ENCODE peak calls at places on chromosomes 3 and 15, in eight cellular contexts. A is HepG2, K is GM20000, U is AG09309, O is heart right ventricle, J is MCF 10A, X is A549, G is Calu3. R is an unnamed sample.
A peak's percentile ranks its signal among the peaks of the same experiment; 100 is the strongest.

GRCh38 chr3:173284301-173284700 is 113.2 kb upstream of the NLGN1 start:
- DNase-seq in A (no peak), K (no peak), U (no peak), O (no peak), J (no peak), X (no peak), G (no peak), R (no peak)

GRCh38 chr3:59432676-59433075 is 382.9 kb upstream of the CFAP20DC start:
- DNase-seq in A (no peak), K (no peak), U (peak; percentile 13), O (no peak), J (no peak), X (no peak), G (no peak), R (no peak)

GRCh38 chr3:175704366-175705041 is 845.4 kb downstream of the NAALADL2 start:
- DNase-seq in A (no peak), K (no peak), U (no peak), O (no peak), J (no peak), X (no peak), G (no peak), R (no peak)

GRCh38 chr15:85702321-85703230 is 92.1 kb downstream of the KLHL25 start:
- DNase-seq in A (no peak), K (peak; percentile 24), U (no peak), O (no peak), J (no peak), X (no peak), G (no peak), R (no peak)

GRCh38 chr3:149233323-149233722 is 11.7 kb upstream of the CP start:
- DNase-seq in A (no peak), K (no peak), U (no peak), O (no peak), J (no peak), X (no peak), G (no peak), R (no peak)

GRCh38 chr3:170815340-170815739 is 54.7 kb downstream of the RPL22L1 start:
- DNase-seq in A (peak; percentile 7), K (no peak), U (no peak), O (no peak), J (peak; percentile 66), X (no peak), G (peak; percentile 67), R (no peak)

GRCh38 chr15:90597477-90598052 is 67.8 kb downstream of the CRTC3 start:
- DNase-seq in A (no peak), K (peak; percentile 39), U (no peak), O (no peak), J (no peak), X (no peak), G (no peak), R (no peak)

GRCh38 chr3:129625071-129625874 is 18.8 kb upstream of the PLXND1 start:
- DNase-seq in A (no peak), K (peak; percentile 20), U (no peak), O (peak; percentile 32), J (peak; percentile 12), X (no peak), G (no peak), R (no peak)

GRCh38 chr3:71416868-71417267 is 166.7 kb downstream of the FOXP1 start:
- DNase-seq in A (peak; percentile 34), K (no peak), U (no peak), O (no peak), J (peak; percentile 30), X (peak; percentile 42), G (no peak), R (peak; percentile 12)

DNA sequence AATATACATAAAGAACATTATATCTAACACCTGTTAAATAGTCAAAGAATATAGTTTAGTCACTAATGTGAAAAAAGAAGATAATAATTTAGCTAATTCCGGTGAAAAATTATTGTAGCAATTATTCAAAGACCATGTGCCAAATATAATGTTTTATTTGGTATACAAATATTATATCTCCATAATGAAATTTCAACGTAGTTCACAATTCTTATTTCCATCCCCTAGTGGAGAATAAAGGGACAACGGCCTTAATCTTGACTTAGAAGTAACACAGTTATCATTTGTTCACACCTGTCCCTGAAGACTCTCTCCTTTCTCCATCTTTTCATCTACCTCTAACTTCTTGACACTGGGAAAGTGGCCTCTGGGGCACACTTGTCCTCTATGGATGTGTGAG is 213.4 kb downstream of the ERC2 start:
- DNase-seq in A (no peak), K (no peak), U (no peak), O (no peak), J (peak; percentile 21), X (no peak), G (no peak), R (no peak)
- TF ChIP-seq CTCF in A (no peak), K (peak; percentile 5), U (peak; percentile 33), O (no peak), J (peak; percentile 36), X (no peak), G (no peak), R (peak; percentile 16)

GRCh38 chr3:187986514-187986934 is 167.4 kb upstream of the LPP start:
- DNase-seq in A (no peak), K (no peak), U (peak; percentile 59), O (no peak), J (peak; percentile 86), X (peak; percentile 70), G (peak; percentile 47), R (no peak)
- TF ChIP-seq CTCF in A (no peak), K (no peak), U (no peak), O (no peak), J (no peak), X (no peak), G (no peak), R (no peak)

GRCh38 chr3:42544492-42545283 is 37.1 kb downstream of the SEC22C start:
- DNase-seq in A (peak; percentile 72), K (no peak), U (no peak), O (peak; percentile 36), J (peak; percentile 7), X (no peak), G (peak; percentile 9), R (no peak)
- TF ChIP-seq CTCF in A (peak; percentile 21), K (no peak), U (peak; percentile 6), O (peak; percentile 27), J (no peak), X (no peak), G (no peak), R (no peak)

GRCh38 chr3:184284696-184285095 is 8.9 kb downstream of the ECE2 start:
- DNase-seq in A (peak; percentile 58), K (peak; percentile 48), U (peak; percentile 34), O (no peak), J (peak; percentile 72), X (peak; percentile 71), G (peak; percentile 76), R (no peak)
- TF ChIP-seq CTCF in A (peak; percentile 66), K (no peak), U (peak; percentile 58), O (peak; percentile 52), J (peak; percentile 42), X (peak; percentile 26), G (peak; percentile 36), R (no peak)

GRCh38 chr15:79315623-79316328 is 4.9 kb downstream of the TMED3 start:
- DNase-seq in A (no peak), K (no peak), U (no peak), O (peak; percentile 54), J (no peak), X (no peak), G (no peak), R (no peak)

GRCh38 chr15:79314186-79314585 is 3.3 kb downstream of the TMED3 start:
- DNase-seq in A (no peak), K (no peak), U (no peak), O (no peak), J (no peak), X (no peak), G (no peak), R (no peak)

GRCh38 chr15:79311901-79312553 is 1.1 kb downstream of the TMED3 start:
- DNase-seq in A (no peak), K (peak; percentile 41), U (no peak), O (no peak), J (no peak), X (no peak), G (peak; percentile 30), R (no peak)

GRCh38 chr15:79314811-79315210 is 3.9 kb downstream of the TMED3 start:
- DNase-seq in A (no peak), K (no peak), U (no peak), O (no peak), J (no peak), X (no peak), G (peak; percentile 77), R (no peak)

GRCh38 chr15:79316864-79317263 is 6.0 kb downstream of the TMED3 start:
- DNase-seq in A (no peak), K (no peak), U (no peak), O (no peak), J (no peak), X (no peak), G (no peak), R (no peak)
- TF ChIP-seq CTCF in A (no peak), K (no peak), U (no peak), O (no peak), J (no peak), X (no peak), G (no peak), R (no peak)